ENCODE peak calls at places on chromosome 11, in ten cellular contexts. L is nephron progenitor cell, Q is activated B cell treated with CpG ODN at 0.5 μM for 24 hours, Y is HCT116, O is hepatocyte, T is cardiac muscle cell, S is thoracic aorta, A is GM13977, G is retinal pigment epithelial cell, X is GM06990. H is an unnamed sample.

GRCh38 chr11:65855927-65856363 is 2.0 kb downstream of the CFL1 start:
- DNase-seq in Q (no peak), L (no peak), A (no peak), T (no peak), G (no peak), O (peak), X (no peak), Y (no peak), S (no peak), H (peak)

GRCh38 chr11:6586434-6587359 is 16.7 kb downstream of the RRP8 start:
- DNase-seq in S (no peak), T (peak), O (peak), Y (no peak), Q (no peak), X (no peak), L (no peak), G (no peak), A (no peak), H (peak)

GRCh38 chr11:113470233-113470632 is 5.0 kb downstream of the DRD2 start:
- DNase-seq in A (no peak), X (no peak), L (no peak), T (no peak), O (no peak), S (no peak), Y (no peak), Q (no peak), G (no peak), H (peak)

GRCh38 chr11:3796796-3797328 is 492 bp downstream of the NUP98 start:
- DNase-seq in G (no peak), S (no peak), Y (no peak), X (no peak), O (peak), L (no peak), T (no peak), A (no peak), Q (no peak), H (no peak)

GRCh38 chr11:6667733-6668374 is 12.2 kb upstream of the DCHS1 start:
- DNase-seq in L (no peak), A (no peak), S (no peak), Q (no peak), T (peak), Y (peak), X (no peak), O (no peak), G (no peak), H (peak)

GRCh38 chr11:44104472-44105294 is 9.2 kb downstream of the EXT2 start:
- DNase-seq in X (no peak), L (no peak), A (no peak), G (no peak), Y (no peak), Q (no peak), S (no peak), O (no peak), T (peak), H (no peak)

GRCh38 chr11:63768232-63769043 is at the start of gene ZFTA:
- DNase-seq in O (peak), X (peak), Q (peak), Y (no peak), T (peak), S (no peak), G (no peak), L (peak), A (peak), H (peak)

GRCh38 chr11:61473370-61474025 is 35.1 kb upstream of the LRRC10B start:
- DNase-seq in L (no peak), Y (no peak), A (no peak), T (peak), Q (no peak), O (no peak), X (no peak), G (no peak), S (no peak), H (no peak)

GRCh38 chr11:73344191-73344607 is 32.0 kb upstream of the RELT start:
- DNase-seq in A (no peak), G (no peak), T (no peak), L (no peak), O (no peak), S (peak), Q (no peak), Y (no peak), X (no peak), H (no peak)

GRCh38 chr11:72041364-72042058 is 38.8 kb downstream of the NUMA1 start:
- DNase-seq in Q (peak), T (peak), O (peak), A (no peak), G (peak), L (peak), X (peak), Y (peak), S (peak), H (peak)

GRCh38 chr11:64598106-64598796 is 7.2 kb downstream of the SLC22A12 start:
- DNase-seq in L (no peak), T (no peak), S (no peak), Y (no peak), G (no peak), X (no peak), Q (no peak), A (no peak), O (no peak), H (no peak)

GRCh38 chr11:67436459-67437081 is 912 bp downstream of the PTPRCAP start:
- DNase-seq in T (peak), Y (no peak), X (peak), G (no peak), Q (peak), O (no peak), L (no peak), S (no peak), A (peak), H (no peak)

GRCh38 chr11:34027516-34028406 is 23.8 kb upstream of the CAPRIN1 start:
- DNase-seq in A (no peak), S (no peak), Y (no peak), L (no peak), X (no peak), T (no peak), G (no peak), O (peak), Q (no peak), H (no peak)

GRCh38 chr11:64788321-64789215 is 10.2 kb upstream of the SF1 start:
- DNase-seq in G (no peak), X (no peak), Y (no peak), Q (no peak), T (no peak), O (no peak), A (peak), L (no peak), S (no peak), H (no peak)

GRCh38 chr11:67118059-67118766 is 850 bp upstream of the KDM2A start:
- DNase-seq in S (no peak), Q (peak), G (no peak), X (peak), A (peak), O (peak), T (peak), L (peak), Y (no peak), H (no peak)

GRCh38 chr11:117887431-117888139 is 11.1 kb upstream of the FXYD6 start:
- DNase-seq in T (no peak), X (no peak), Y (no peak), G (no peak), S (no peak), L (no peak), A (no peak), Q (no peak), O (no peak), H (no peak)

GRCh38 chr11:122138759-122139594 is 23.0 kb upstream of the BLID start:
- DNase-seq in L (no peak), Y (no peak), T (no peak), O (no peak), S (no peak), A (no peak), G (no peak), Q (no peak), X (no peak), H (no peak)

GRCh38 chr11:130299978-130300377 is 14.7 kb downstream of the ZBTB44 start:
- DNase-seq in L (no peak), Y (no peak), Q (no peak), A (no peak), T (no peak), X (no peak), G (no peak), O (no peak), S (no peak), H (no peak)

GRCh38 chr11:13003726-13004493 is 5.2 kb upstream of the RASSF10 start:
- DNase-seq in S (no peak), O (no peak), L (no peak), A (no peak), X (no peak), Y (no peak), G (no peak), T (no peak), Q (no peak), H (peak)

GRCh38 chr11:116849491-116849890 is 12.1 kb upstream of the APOA1 start:
- DNase-seq in T (no peak), S (no peak), Q (no peak), O (no peak), X (no peak), L (no peak), Y (no peak), A (no peak), G (no peak), H (no peak)
- TF ChIP-seq CTCF in T (no peak), S (no peak), Q (no peak), O (no peak), X (no peak), L (no peak), Y (no peak), A (no peak), G (no peak), H (no peak)

DNA sequence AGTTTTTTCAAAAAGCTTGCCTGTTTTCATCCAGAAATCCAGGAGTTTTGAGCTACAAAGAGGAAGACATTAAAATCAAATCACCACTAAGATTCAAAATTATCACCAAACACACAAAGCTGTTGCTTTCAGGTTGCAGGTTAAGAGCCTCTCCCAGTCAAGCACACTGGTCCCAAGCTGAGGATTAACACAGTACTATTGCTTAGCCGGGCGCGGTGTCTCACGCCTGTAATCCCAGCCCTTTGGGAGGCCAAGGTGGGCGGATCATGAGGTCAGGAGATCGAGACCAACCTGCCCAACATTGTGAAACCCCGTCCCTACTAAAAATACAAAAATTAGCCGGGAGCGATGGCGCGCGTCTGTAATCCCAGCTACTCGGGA is 1165.1 kb downstream of the LRRC4C start:
- DNase-seq in Y (no peak), O (no peak), Q (no peak), X (no peak), L (no peak), A (no peak), G (no peak), T (no peak), S (no peak), H (no peak)
- TF ChIP-seq CTCF in Y (no peak), O (no peak), Q (no peak), X (no peak), L (no peak), A (no peak), G (no peak), T (no peak), S (no peak), H (no peak)

DNA sequence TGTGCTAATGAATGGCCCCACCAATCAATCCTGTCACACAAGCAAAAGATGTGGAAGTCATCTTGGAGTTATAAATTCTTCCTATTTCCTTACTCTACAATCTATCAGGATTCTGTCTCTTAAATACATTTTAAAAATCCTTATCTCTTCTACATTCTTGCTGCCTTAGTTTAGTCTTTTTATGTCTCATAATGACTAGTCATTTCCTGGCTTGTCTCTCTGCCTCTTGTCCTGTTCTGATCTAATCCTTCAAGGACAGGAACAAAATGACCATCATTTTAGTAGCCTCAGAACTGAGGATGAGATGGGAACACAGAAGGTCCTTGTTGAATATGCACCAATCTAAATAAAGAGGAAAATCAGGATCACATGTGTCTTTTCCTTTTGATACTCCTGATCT is 56.6 kb upstream of the LIN7C start:
- DNase-seq in L (no peak), X (no peak), T (peak), S (no peak), Q (no peak), Y (no peak), A (no peak), G (no peak), O (no peak), H (no peak)
- TF ChIP-seq CTCF in L (no peak), X (no peak), T (no peak), S (no peak), Q (no peak), Y (no peak), A (no peak), G (no peak), O (no peak), H (no peak)

GRCh38 chr11:125114518-125114917 is 3.1 kb upstream of the TMEM218 start:
- DNase-seq in X (no peak), O (no peak), Q (no peak), G (no peak), T (no peak), S (no peak), L (no peak), Y (peak), A (no peak), H (no peak)
- TF ChIP-seq CTCF in X (no peak), O (no peak), Q (no peak), G (peak), T (peak), S (no peak), L (no peak), Y (peak), A (no peak), H (peak)

GRCh38 chr11:115157247-115157646 is 347.0 kb downstream of the CADM1 start:
- DNase-seq in O (no peak), Y (no peak), S (no peak), X (no peak), Q (no peak), A (no peak), T (no peak), G (no peak), L (no peak), H (no peak)

GRCh38 chr11:115155978-115156377 is 348.2 kb downstream of the CADM1 start:
- DNase-seq in A (no peak), Y (no peak), X (no peak), S (no peak), G (no peak), Q (no peak), L (no peak), O (no peak), T (no peak), H (no peak)

GRCh38 chr11:115158053-115158452 is 346.2 kb downstream of the CADM1 start:
- DNase-seq in O (no peak), A (no peak), G (no peak), S (no peak), Q (no peak), X (no peak), Y (no peak), L (no peak), T (no peak), H (no peak)

GRCh38 chr11:115161876-115162275 is 342.3 kb downstream of the CADM1 start:
- DNase-seq in S (no peak), Y (no peak), G (no peak), A (no peak), L (no peak), Q (no peak), O (no peak), T (no peak), X (no peak), H (no peak)

GRCh38 chr11:115159122-115159665 is 345.0 kb downstream of the CADM1 start:
- DNase-seq in Y (no peak), T (no peak), G (peak), Q (no peak), A (no peak), S (no peak), X (no peak), L (no peak), O (no peak), H (no peak)
- TF ChIP-seq CTCF in Y (no peak), T (no peak), G (no peak), Q (no peak), A (no peak), S (no peak), X (no peak), L (no peak), O (no peak), H (no peak)

H was measured in neural progenitor cell.